ENCODE peak calls at places on chromosomes 5 and 9, in four cellular contexts. One of them, this sample, is unnamed.
A peak's percentile ranks its signal among the peaks of the same experiment; 100 is the strongest.

GRCh38 chr9:22201256-22201655 is 192.2 kb upstream of the CDKN2B start:
- DNase-seq in HEK293T: no peak
- DNase-seq in HepG2: no peak
- DNase-seq in WTC11: no peak
- DNase-seq in this sample: no peak

GRCh38 chr9:132802121-132802795 is 75.8 kb downstream of the AK8 start:
- DNase-seq in HepG2: no peak
- DNase-seq in HEK293T: no peak
- DNase-seq in WTC11: no peak
- DNase-seq in this sample: peak; percentile 54

GRCh38 chr5:110169461-110169860 is 479.7 kb downstream of the MAN2A1 start:
- DNase-seq in HepG2: no peak
- DNase-seq in HEK293T: no peak
- DNase-seq in WTC11: no peak
- DNase-seq in this sample: no peak

GRCh38 chr5:127447822-127448221 is 69.6 kb upstream of the PRRC1 start:
- DNase-seq in HepG2: no peak
- DNase-seq in HEK293T: no peak
- DNase-seq in WTC11: no peak
- DNase-seq in this sample: no peak

GRCh38 chr5:1068204-1068894 is 43.5 kb downstream of the SLC12A7 start:
- DNase-seq in HepG2: no peak
- DNase-seq in HEK293T: no peak
- DNase-seq in WTC11: no peak
- DNase-seq in this sample: peak; percentile 45

GRCh38 chr5:154367101-154367500 is 78.7 kb upstream of the SAP30L start:
- DNase-seq in WTC11: no peak
- DNase-seq in HEK293T: no peak
- DNase-seq in HepG2: no peak
- DNase-seq in this sample: no peak

GRCh38 chr5:56638061-56638621 is 177.2 kb upstream of the MAP3K1 start:
- DNase-seq in HEK293T: no peak
- DNase-seq in WTC11: no peak
- DNase-seq in HepG2: peak; percentile 94
- DNase-seq in this sample: no peak

GRCh38 chr5:132086277-132086794 is 12.7 kb downstream of the CSF2 start:
- DNase-seq in HEK293T: no peak
- DNase-seq in HepG2: no peak
- DNase-seq in WTC11: no peak
- DNase-seq in this sample: peak; percentile 66

GRCh38 chr5:69217154-69217731 is 17.4 kb upstream of the CDK7 start:
- DNase-seq in HEK293T: peak; percentile 97
- DNase-seq in HepG2: no peak
- DNase-seq in WTC11: no peak
- DNase-seq in this sample: peak; percentile 97

GRCh38 chr9:69431203-69431602 is 106.2 kb downstream of the ENTREP1 start:
- DNase-seq in WTC11: no peak
- DNase-seq in HEK293T: no peak
- DNase-seq in HepG2: no peak
- DNase-seq in this sample: no peak

GRCh38 chr5:73822989-73823339 is 197.0 kb downstream of the ARHGEF28 start:
- DNase-seq in HEK293T: no peak
- DNase-seq in HepG2: peak; percentile 85
- DNase-seq in WTC11: no peak
- DNase-seq in this sample: no peak

GRCh38 chr5:111385970-111386831 is 126.1 kb downstream of the STARD4 start:
- DNase-seq in HEK293T: peak; percentile 15
- DNase-seq in HepG2: no peak
- DNase-seq in WTC11: no peak
- DNase-seq in this sample: no peak

GRCh38 chr5:64299805-64300204 is 134.2 kb downstream of the RNF180 start:
- DNase-seq in HEK293T: no peak
- DNase-seq in WTC11: no peak
- DNase-seq in HepG2: no peak
- DNase-seq in this sample: no peak

GRCh38 chr9:134616341-134616740 is 25.3 kb upstream of the COL5A1 start:
- DNase-seq in WTC11: no peak
- DNase-seq in HepG2: no peak
- DNase-seq in HEK293T: no peak
- DNase-seq in this sample: no peak

GRCh38 chr5:83281658-83282057 is 189.9 kb upstream of the VCAN start:
- DNase-seq in HepG2: no peak
- DNase-seq in HEK293T: no peak
- DNase-seq in WTC11: no peak
- DNase-seq in this sample: no peak

GRCh38 chr5:124867064-124867707 is 120.7 kb upstream of the ZNF608 start:
- DNase-seq in HEK293T: no peak
- DNase-seq in WTC11: no peak
- DNase-seq in HepG2: no peak
- DNase-seq in this sample: no peak

GRCh38 chr5:172505840-172506638 is 51.7 kb upstream of the SH3PXD2B start:
- DNase-seq in WTC11: no peak
- DNase-seq in HepG2: no peak
- DNase-seq in HEK293T: no peak
- DNase-seq in this sample: no peak

GRCh38 chr9:131631254-131631653 is 85.9 kb downstream of the PRRT1B start:
- DNase-seq in HepG2: no peak
- DNase-seq in HEK293T: no peak
- DNase-seq in WTC11: no peak
- DNase-seq in this sample: no peak

GRCh38 chr9:75200892-75201470 is 112.7 kb downstream of the OSTF1 start:
- DNase-seq in HEK293T: peak; percentile 21
- DNase-seq in HepG2: peak; percentile 47
- DNase-seq in WTC11: no peak
- DNase-seq in this sample: peak; percentile 22

GRCh38 chr5:52800394-52801213 is 12.9 kb downstream of the ITGA1 start:
- DNase-seq in HEK293T: peak; percentile 37
- DNase-seq in WTC11: peak; percentile 53
- DNase-seq in HepG2: peak; percentile 69
- DNase-seq in this sample: peak; percentile 40

GRCh38 chr9:79568337-79569084 is 3.3 kb upstream of the TLE4 start:
- DNase-seq in HepG2: no peak
- DNase-seq in HEK293T: no peak
- DNase-seq in WTC11: no peak
- DNase-seq in this sample: no peak

GRCh38 chr5:16737173-16737572 is 120.4 kb upstream of the RETREG1 start:
- DNase-seq in HepG2: peak; percentile 13
- DNase-seq in WTC11: no peak
- DNase-seq in HEK293T: no peak
- DNase-seq in this sample: no peak

GRCh38 chr5:174329738-174330137 is 284.2 kb downstream of the NSG2 start:
- DNase-seq in HepG2: no peak
- DNase-seq in HEK293T: no peak
- DNase-seq in WTC11: no peak
- DNase-seq in this sample: no peak

GRCh38 chr9:112124156-112124555 is 50.9 kb downstream of the SUSD1 start:
- DNase-seq in HEK293T: no peak
- DNase-seq in WTC11: no peak
- DNase-seq in HepG2: no peak
- DNase-seq in this sample: no peak

GRCh38 chr5:89105836-89106235 is 222.9 kb upstream of the MEF2C start:
- DNase-seq in HepG2: no peak
- DNase-seq in WTC11: no peak
- DNase-seq in HEK293T: no peak
- DNase-seq in this sample: no peak

GRCh38 chr5:54115768-54116403 is 194.5 kb downstream of the ARL15 start:
- DNase-seq in WTC11: no peak
- DNase-seq in HepG2: no peak
- DNase-seq in HEK293T: no peak
- DNase-seq in this sample: no peak

GRCh38 chr5:26940981-26941380 is 97.4 kb downstream of the CDH9 start:
- DNase-seq in WTC11: no peak
- DNase-seq in HepG2: no peak
- DNase-seq in HEK293T: no peak
- DNase-seq in this sample: no peak

GRCh38 chr5:135997936-135998335 is 30.9 kb upstream of the TGFBI start:
- DNase-seq in HepG2: no peak
- DNase-seq in HEK293T: no peak
- DNase-seq in WTC11: peak; percentile 36
- DNase-seq in this sample: no peak

GRCh38 chr5:136000147-136000546 is 28.6 kb upstream of the TGFBI start:
- DNase-seq in HEK293T: no peak
- DNase-seq in HepG2: no peak
- DNase-seq in WTC11: no peak
- DNase-seq in this sample: no peak

GRCh38 chr5:136000937-136001336 is 27.9 kb upstream of the TGFBI start:
- DNase-seq in HEK293T: no peak
- DNase-seq in HepG2: no peak
- DNase-seq in WTC11: no peak
- DNase-seq in this sample: no peak

GRCh38 chr5:135998889-135999288 is 29.9 kb upstream of the TGFBI start:
- DNase-seq in HepG2: no peak
- DNase-seq in HEK293T: no peak
- DNase-seq in WTC11: no peak
- DNase-seq in this sample: no peak

DNA sequence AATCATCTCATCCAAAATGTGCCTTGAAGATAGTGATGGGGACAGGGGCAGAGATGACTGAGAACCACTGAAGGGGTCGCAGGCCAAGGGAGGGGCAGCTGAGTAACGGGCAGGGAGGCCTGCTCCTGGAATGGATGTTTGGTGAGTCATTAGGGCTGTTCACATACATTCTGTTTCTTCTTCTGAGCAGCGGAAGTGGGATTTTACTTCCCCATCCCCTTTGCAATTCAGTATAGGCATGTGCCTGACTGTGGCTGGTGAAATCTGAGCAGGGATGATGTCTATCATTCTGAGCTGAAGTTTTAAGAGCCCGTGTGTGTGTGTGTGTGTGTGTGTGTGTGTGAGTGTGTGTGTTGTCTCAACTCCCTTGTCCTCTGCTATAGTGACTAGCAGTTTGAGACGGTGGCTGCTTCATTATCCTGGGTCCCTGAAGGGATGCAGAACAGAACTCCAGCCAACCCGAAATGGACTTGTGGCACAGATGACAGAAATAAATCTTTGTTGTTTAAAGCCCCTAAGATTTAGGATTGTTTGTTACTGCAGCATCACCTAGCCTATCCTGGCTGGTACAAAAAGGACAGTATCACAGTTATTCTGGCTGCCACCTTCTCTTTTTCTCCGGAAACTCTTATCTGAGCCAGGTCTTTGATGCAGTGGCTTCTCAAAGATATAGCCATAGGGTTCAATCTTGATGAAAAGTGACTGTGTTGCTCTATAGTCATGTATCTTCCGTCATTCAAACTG is 29.2 kb upstream of the TGFBI start:
- DNase-seq in WTC11: no peak
- DNase-seq in HepG2: no peak
- DNase-seq in HEK293T: no peak
- DNase-seq in this sample: no peak
- TF ChIP-seq ELF4 in WTC11: no peak
- TF ChIP-seq ELF4 in HepG2: no peak
- TF ChIP-seq ELF4 in HEK293T: no peak
- TF ChIP-seq ELF4 in this sample: no peak

DNA sequence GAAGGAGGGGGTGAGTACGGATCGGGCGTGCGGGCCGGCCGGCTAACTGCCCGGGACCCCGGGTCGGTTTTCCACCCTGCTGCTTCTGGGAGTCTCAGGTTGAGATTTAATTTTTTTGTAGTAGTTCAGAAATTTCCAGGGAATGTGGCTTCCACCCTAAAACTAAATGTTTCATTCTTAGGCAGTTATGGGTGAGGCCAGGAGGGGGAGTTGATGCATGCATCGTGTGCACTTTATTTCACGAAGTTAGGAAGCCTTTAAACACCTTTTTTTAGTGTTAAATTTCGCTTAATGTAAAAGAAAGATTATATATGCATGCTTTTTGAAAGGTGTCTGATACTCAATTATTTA is 914 bp downstream of the CDK9 start:
- DNase-seq in WTC11: no peak
- DNase-seq in HEK293T: no peak
- DNase-seq in HepG2: no peak
- DNase-seq in this sample: no peak
- TF ChIP-seq ELF4 in WTC11: no peak
- TF ChIP-seq ELF4 in HEK293T: no peak
- TF ChIP-seq ELF4 in HepG2: no peak
- TF ChIP-seq ELF4 in this sample: no peak

GRCh38 chr9:15722888-15723287 is 170.0 kb downstream of the CCDC171 start:
- DNase-seq in HepG2: no peak
- DNase-seq in HEK293T: peak; percentile 4
- DNase-seq in WTC11: no peak
- DNase-seq in this sample: no peak
- TF ChIP-seq ELF4 in HepG2: no peak
- TF ChIP-seq ELF4 in HEK293T: no peak
- TF ChIP-seq ELF4 in WTC11: no peak
- TF ChIP-seq ELF4 in this sample: no peak

DNA sequence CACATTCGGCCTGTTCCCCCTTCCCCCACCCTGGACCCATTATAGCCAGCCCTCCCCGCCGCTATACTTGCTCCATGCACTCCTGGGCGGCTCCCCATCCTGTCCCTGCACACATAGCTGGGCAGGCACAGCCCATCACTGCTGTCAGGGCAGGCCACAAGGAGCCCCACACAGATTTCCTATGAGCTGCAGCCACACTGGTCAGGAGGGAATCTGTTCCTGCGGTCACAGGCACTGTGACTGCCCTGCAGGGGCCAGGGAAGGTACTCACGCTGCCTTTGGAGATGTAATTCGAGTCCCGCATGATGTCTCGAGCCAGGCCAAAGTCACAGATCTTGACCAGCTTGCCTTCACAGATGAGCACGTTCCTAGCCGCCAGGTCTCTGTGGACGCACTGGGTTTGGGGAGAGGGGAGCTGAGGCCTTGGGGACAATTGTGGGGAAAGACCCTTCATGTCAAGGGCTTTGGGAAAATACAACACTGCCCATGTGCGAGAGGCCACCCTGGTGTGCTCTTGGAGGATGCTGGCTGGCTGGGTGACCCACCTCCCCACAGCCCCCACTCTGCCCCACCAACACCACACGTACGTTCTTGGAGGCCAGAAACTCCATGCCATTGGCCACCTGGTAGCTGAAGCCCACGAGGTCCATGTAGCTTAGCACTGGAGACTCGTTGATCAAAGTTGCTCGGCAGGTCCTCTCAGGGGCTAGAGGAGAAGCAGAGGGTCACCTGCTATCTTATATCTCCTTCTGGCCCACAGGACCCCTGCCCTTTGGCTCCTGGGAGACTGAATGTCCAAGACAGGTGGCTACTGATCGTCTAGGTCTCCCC is 34.5 kb upstream of the CSF1R start:
- DNase-seq in HepG2: no peak
- DNase-seq in HEK293T: no peak
- DNase-seq in WTC11: no peak
- DNase-seq in this sample: no peak
- TF ChIP-seq ELF4 in HepG2: no peak
- TF ChIP-seq ELF4 in HEK293T: no peak
- TF ChIP-seq ELF4 in WTC11: no peak
- TF ChIP-seq ELF4 in this sample: no peak

GRCh38 chr9:26296910-26297309 is 595.7 kb downstream of the CAAP1 start:
- DNase-seq in HEK293T: no peak
- DNase-seq in WTC11: no peak
- DNase-seq in HepG2: no peak
- DNase-seq in this sample: no peak
- TF ChIP-seq ELF4 in HEK293T: no peak
- TF ChIP-seq ELF4 in WTC11: no peak
- TF ChIP-seq ELF4 in HepG2: no peak
- TF ChIP-seq ELF4 in this sample: no peak

GRCh38 chr5:157581870-157582269 is 6.3 kb upstream of the ADAM19 start:
- DNase-seq in HepG2: no peak
- DNase-seq in HEK293T: no peak
- DNase-seq in WTC11: no peak
- DNase-seq in this sample: no peak
- TF ChIP-seq ELF4 in HepG2: no peak
- TF ChIP-seq ELF4 in HEK293T: no peak
- TF ChIP-seq ELF4 in WTC11: no peak
- TF ChIP-seq ELF4 in this sample: no peak

This sample was measured in K562.